ENCODE peak calls at places on chromosomes 12 and 14, in four cellular contexts. Q, Y, B and W are unnamed samples.

GRCh38 chr12:8950702-8951478 is 1.4 kb upstream of the M6PR start:
- DNase-seq in Q (no peak), Y (no peak), B (no peak), W (no peak)

GRCh38 chr12:67927815-67928214 is 61.4 kb upstream of the IFNG-AS1 start:
- DNase-seq in Q (no peak), Y (no peak), B (no peak), W (no peak)

GRCh38 chr14:52913271-52913670 is 37.6 kb downstream of the FERMT2 start:
- DNase-seq in Q (no peak), Y (no peak), B (no peak), W (no peak)

GRCh38 chr12:128810182-128811127 is 13.3 kb downstream of the SLC15A4 start:
- DNase-seq in Q (no peak), Y (no peak), B (peak; percentile 72), W (no peak)

GRCh38 chr14:34628681-34629135 is 1.2 kb downstream of the SNX6 start:
- DNase-seq in Q (no peak), Y (no peak), B (no peak), W (no peak)

GRCh38 chr12:113070117-113070906 is 13.8 kb downstream of the DTX1 start:
- DNase-seq in Q (no peak), Y (no peak), B (no peak), W (no peak)

GRCh38 chr12:132275110-132275531 is 54.3 kb downstream of the GALNT9 start:
- DNase-seq in Q (peak; percentile 50), Y (no peak), B (peak; percentile 58), W (no peak)

GRCh38 chr14:56422703-56423213 is 156.8 kb upstream of the TMEM260 start:
- DNase-seq in Q (peak; percentile 48), Y (no peak), B (peak; percentile 69), W (peak; percentile 55)

GRCh38 chr14:63632932-63633514 is 8.6 kb downstream of the WDR89 start:
- DNase-seq in Q (peak; percentile 66), Y (no peak), B (no peak), W (no peak)

GRCh38 chr14:91418387-91419043 is 895 bp upstream of the CCDC88C start:
- DNase-seq in Q (peak; percentile 57), Y (peak; percentile 23), B (peak; percentile 58), W (no peak)

GRCh38 chr14:91144425-91145145 is 30.7 kb downstream of the DGLUCY start:
- DNase-seq in Q (peak; percentile 61), Y (no peak), B (no peak), W (peak; percentile 35)

GRCh38 chr12:119204137-119204536 is 25.4 kb downstream of the HSPB8 start:
- DNase-seq in Q (no peak), Y (no peak), B (peak; percentile 78), W (no peak)

GRCh38 chr14:21852061-21852664 is 178.5 kb upstream of the OR4E1 start:
- DNase-seq in Q (peak; percentile 34), Y (no peak), B (peak; percentile 75), W (no peak)

GRCh38 chr14:67940894-67941455 is 121.4 kb downstream of the RAD51B start:
- DNase-seq in Q (no peak), Y (no peak), B (no peak), W (peak; percentile 92)

GRCh38 chr12:95303476-95303875 is 85.9 kb downstream of the VEZT start:
- DNase-seq in Q (peak; percentile 61), Y (no peak), B (no peak), W (no peak)

GRCh38 chr14:59202031-59202430 is 13.6 kb downstream of the DAAM1 start:
- DNase-seq in Q (no peak), Y (no peak), B (no peak), W (no peak)

GRCh38 chr14:93734086-93734822 is 54.0 kb downstream of the PRIMA1 start:
- DNase-seq in Q (peak; percentile 27), Y (no peak), B (no peak), W (no peak)

GRCh38 chr14:74516451-74517155 is 23.0 kb downstream of the ISCA2 start:
- DNase-seq in Q (peak; percentile 42), Y (no peak), B (no peak), W (no peak)

GRCh38 chr12:56928262-56928661 is 5.9 kb downstream of the SDR9C7 start:
- DNase-seq in Q (no peak), Y (no peak), B (no peak), W (no peak)

GRCh38 chr14:100661340-100661712 is 65.4 kb upstream of the DLK1 start:
- DNase-seq in Q (no peak), Y (no peak), B (peak; percentile 36), W (no peak)

GRCh38 chr14:76186318-76187027 is 34.8 kb downstream of the GPATCH2L start:
- DNase-seq in Q (no peak), Y (no peak), B (no peak), W (no peak)

GRCh38 chr12:109358154-109358869 is 10.6 kb downstream of the MYO1H start:
- DNase-seq in Q (no peak), Y (no peak), B (no peak), W (no peak)

GRCh38 chr14:104695660-104696000 is 6.2 kb downstream of the INF2 start:
- DNase-seq in Q (no peak), Y (no peak), B (no peak), W (no peak)

GRCh38 chr12:71504471-71504852 is 64.9 kb downstream of the LGR5 start:
- DNase-seq in Q (no peak), Y (no peak), B (no peak), W (no peak)

GRCh38 chr12:71353607-71354006 is 86.0 kb upstream of the LGR5 start:
- DNase-seq in Q (no peak), Y (no peak), B (no peak), W (no peak)

GRCh38 chr12:116222358-116222757 is 55.1 kb downstream of the MED13L start:
- DNase-seq in Q (peak; percentile 61), Y (no peak), B (peak; percentile 46), W (peak; percentile 61)

GRCh38 chr14:42163136-42163535 is 556.5 kb downstream of the LRFN5 start:
- DNase-seq in Q (no peak), Y (no peak), B (no peak), W (no peak)

GRCh38 chr14:55438066-55438683 is 2.2 kb downstream of the TBPL2 start:
- DNase-seq in Q (peak; percentile 79), Y (no peak), B (peak; percentile 47), W (no peak)

GRCh38 chr14:100677925-100678765 is 48.5 kb upstream of the DLK1 start:
- DNase-seq in Q (peak; percentile 66), Y (no peak), B (peak; percentile 48), W (no peak)

GRCh38 chr14:23571701-23572523 is 4.3 kb upstream of the AP1G2 start:
- DNase-seq in Q (no peak), Y (no peak), B (no peak), W (no peak)

GRCh38 chr12:107436376-107436775 is 249.2 kb upstream of the PWP1 start:
- DNase-seq in Q (peak; percentile 77), Y (no peak), B (no peak), W (peak; percentile 85)

GRCh38 chr14:31326111-31326510 is 94.2 kb downstream of the HEATR5A start:
- DNase-seq in Q (peak; percentile 51), Y (no peak), B (no peak), W (no peak)

GRCh38 chr12:52615208-52615868 is 3.0 kb downstream of the KRT73 start:
- DNase-seq in Q (peak; percentile 10), Y (no peak), B (no peak), W (no peak)